ENCODE peak calls at places on chromosomes 7 and 10, in five cellular contexts. B is fibroblast of villous mesenchyme, W is fibroblast of lung, F is upper lobe of right lung, R is tibial artery. C is an unnamed sample.

GRCh38 chr7:135291809-135292253 is 58.2 kb downstream of the STRA8 start:
- DNase-seq in B (no peak), W (peak; percentile 91), F (no peak), R (no peak), C (no peak)

GRCh38 chr7:73918926-73919693 is 58.2 kb downstream of the TMEM270 start:
- DNase-seq in B (no peak), W (no peak), F (no peak), R (no peak), C (no peak)

GRCh38 chr10:28991326-28991725 is 297.5 kb upstream of the LYZL1 start:
- DNase-seq in B (peak; percentile 29), W (peak; percentile 95), F (no peak), R (peak; percentile 78), C (peak; percentile 60)

GRCh38 chr7:69643708-69644445 is 45.6 kb downstream of the AUTS2 start:
- DNase-seq in B (no peak), W (peak; percentile 18), F (no peak), R (no peak), C (no peak)

GRCh38 chr10:95289003-95289920 is 1.5 kb downstream of the PDLIM1 start:
- DNase-seq in B (peak; percentile 48), W (no peak), F (no peak), R (no peak), C (no peak)

GRCh38 chr7:37738338-37738737 is 54.8 kb downstream of the GPR141 start:
- DNase-seq in B (no peak), W (no peak), F (no peak), R (no peak), C (no peak)

GRCh38 chr7:55477781-55478374 is 94.4 kb downstream of the VOPP1 start:
- DNase-seq in B (peak; percentile 87), W (peak; percentile 97), F (no peak), R (no peak), C (peak; percentile 91)

GRCh38 chr10:115093286-115093775 is at the start of gene ATRNL1:
- DNase-seq in B (peak; percentile 5), W (peak; percentile 19), F (peak; percentile 65), R (no peak), C (no peak)

GRCh38 chr10:48551796-48552591 is 52.9 kb downstream of the ARHGAP22 start:
- DNase-seq in B (peak; percentile 65), W (peak; percentile 34), F (no peak), R (no peak), C (no peak)

GRCh38 chr10:117197189-117197588 is at the start of gene KCNK18:
- DNase-seq in B (no peak), W (no peak), F (no peak), R (no peak), C (no peak)

GRCh38 chr7:98211221-98211675 is at the start of gene BHLHA15:
- DNase-seq in B (no peak), W (no peak), F (peak; percentile 83), R (peak; percentile 58), C (no peak)

GRCh38 chr10:16933799-16934198 is 116.6 kb upstream of the RSU1 start:
- DNase-seq in B (peak; percentile 7), W (no peak), F (no peak), R (no peak), C (no peak)

GRCh38 chr10:132107211-132107946 is 41.6 kb downstream of the JAKMIP3 start:
- DNase-seq in B (no peak), W (no peak), F (no peak), R (peak; percentile 48), C (no peak)

GRCh38 chr10:26566525-26567348 is 128.6 kb downstream of the APBB1IP start:
- DNase-seq in B (no peak), W (no peak), F (no peak), R (no peak), C (no peak)

GRCh38 chr7:51314041-51314440 is 2.6 kb downstream of the COBL start:
- DNase-seq in B (no peak), W (no peak), F (no peak), R (no peak), C (no peak)

GRCh38 chr10:59299933-59300332 is 62.4 kb downstream of the FAM13C start:
- DNase-seq in B (no peak), W (no peak), F (no peak), R (no peak), C (no peak)

GRCh38 chr10:43930243-43930642 is 281.6 kb upstream of the ZNF32 start:
- DNase-seq in B (no peak), W (no peak), F (peak; percentile 26), R (no peak), C (no peak)

GRCh38 chr7:80150621-80151273 is 16.1 kb downstream of the GNAI1 start:
- DNase-seq in B (peak; percentile 82), W (peak; percentile 80), F (no peak), R (no peak), C (no peak)

GRCh38 chr7:38369816-38370493 is 96.5 kb upstream of the TARP start:
- DNase-seq in B (peak; percentile 85), W (peak; percentile 40), F (peak; percentile 94), R (peak; percentile 86), C (no peak)

GRCh38 chr7:114959931-114960330 is 38.0 kb downstream of the MDFIC start:
- DNase-seq in B (no peak), W (peak; percentile 58), F (no peak), R (no peak), C (no peak)

GRCh38 chr7:8260871-8261707 is 878 bp downstream of the ICA1 start:
- DNase-seq in B (no peak), W (peak; percentile 4), F (peak; percentile 82), R (peak; percentile 64), C (no peak)

GRCh38 chr10:89785095-89785494 is 83.7 kb downstream of the KIF20B start:
- DNase-seq in B (no peak), W (no peak), F (no peak), R (no peak), C (no peak)

GRCh38 chr7:40330408-40330807 is 195.6 kb downstream of the SUGCT start:
- DNase-seq in B (no peak), W (no peak), F (no peak), R (no peak), C (no peak)

GRCh38 chr10:6119423-6119822 is 30.6 kb downstream of the RBM17 start:
- DNase-seq in B (no peak), W (peak; percentile 17), F (no peak), R (no peak), C (no peak)

GRCh38 chr10:92149261-92149660 is 141.6 kb downstream of the CPEB3 start:
- DNase-seq in B (no peak), W (no peak), F (no peak), R (no peak), C (peak; percentile 19)

GRCh38 chr7:117227091-117227490 is 95.8 kb downstream of the WNT2 start:
- DNase-seq in B (peak; percentile 84), W (peak; percentile 65), F (no peak), R (no peak), C (no peak)

GRCh38 chr7:26593405-26593804 is 271.0 kb downstream of the SKAP2 start:
- DNase-seq in B (no peak), W (no peak), F (no peak), R (no peak), C (no peak)

GRCh38 chr10:13099666-13100348 is at the start of gene OPTN:
- DNase-seq in B (peak; percentile 87), W (peak; percentile 77), F (peak; percentile 86), R (peak; percentile 92), C (no peak)

GRCh38 chr7:105448181-105448580 is 59.5 kb upstream of the SRPK2 start:
- DNase-seq in B (no peak), W (no peak), F (no peak), R (no peak), C (no peak)

GRCh38 chr10:36446873-36447272 is 678.5 kb upstream of the ANKRD30A start:
- DNase-seq in B (no peak), W (no peak), F (no peak), R (peak; percentile 64), C (no peak)

GRCh38 chr7:121397832-121398231 is 1.7 kb upstream of the FAM3C start:
- DNase-seq in B (no peak), W (no peak), F (no peak), R (no peak), C (no peak)

GRCh38 chr10:13527864-13528137 is 1.0 kb downstream of the BEND7 start:
- DNase-seq in B (no peak), W (no peak), F (no peak), R (no peak), C (no peak)

GRCh38 chr10:3067045-3067858 is at the start of gene PFKP:
- DNase-seq in B (no peak), W (peak; percentile 23), F (no peak), R (peak; percentile 82), C (no peak)

GRCh38 chr10:79947083-79947415 is 1.9 kb downstream of the SFTPD start:
- DNase-seq in B (no peak), W (no peak), F (no peak), R (no peak), C (no peak)

GRCh38 chr10:60848126-60848525 is 69.8 kb downstream of the CDK1 start:
- DNase-seq in B (peak; percentile 67), W (peak; percentile 38), F (no peak), R (no peak), C (peak; percentile 41)
- TF ChIP-seq CTCF in B (peak; percentile 9), W (no peak), F (peak; percentile 9), R (no peak), C (peak; percentile 35)

DNA sequence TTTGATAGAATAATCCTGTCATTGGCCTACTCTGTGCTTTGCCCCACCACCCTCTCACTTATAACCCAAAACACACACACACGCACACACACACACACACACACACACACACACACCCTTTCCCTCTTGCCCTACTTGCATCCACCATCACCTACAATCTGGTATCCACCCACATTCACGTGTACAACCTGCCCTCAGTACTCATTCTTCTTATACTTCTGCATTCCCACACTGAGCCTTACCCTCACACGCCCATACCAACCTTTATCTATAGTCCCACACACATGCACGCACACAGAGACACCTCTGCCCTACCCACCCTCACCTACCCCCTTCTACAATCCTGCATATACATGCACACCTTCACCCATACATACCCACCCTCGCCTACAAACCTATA is 10.8 kb upstream of the SRI start:
- DNase-seq in B (no peak), W (no peak), F (no peak), R (no peak), C (no peak)
- H3K4me3 ChIP-seq in B (no peak overlapping the region), W (no peak overlapping the region), F (no peak overlapping the region), R (no peak overlapping the region), C (no peak overlapping the region)

DNA sequence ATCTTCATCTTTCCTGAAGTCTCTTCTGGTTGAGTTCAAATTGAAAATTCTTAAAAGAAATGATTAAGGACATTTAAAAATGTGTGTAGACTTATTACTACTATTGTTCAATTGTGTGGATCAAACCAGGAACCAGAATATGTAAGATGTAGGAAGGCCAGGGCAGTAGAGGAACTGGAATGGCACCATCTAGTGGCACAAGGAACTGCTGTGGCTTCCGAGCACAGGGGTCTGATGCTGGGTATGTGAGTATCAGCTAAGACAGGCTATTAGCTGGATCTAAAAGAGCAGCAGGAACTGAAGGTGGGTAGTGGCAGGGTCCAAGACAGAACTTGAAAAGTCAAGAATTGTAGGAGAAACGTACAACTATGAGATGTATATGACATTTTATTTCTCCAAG is 247.3 kb downstream of the SEMA3A start:
- DNase-seq in B (no peak), W (no peak), F (no peak), R (no peak), C (no peak)
- TF ChIP-seq CTCF in B (peak; percentile 59), W (peak; percentile 48), F (peak; percentile 40), R (no peak), C (peak; percentile 33)

DNA sequence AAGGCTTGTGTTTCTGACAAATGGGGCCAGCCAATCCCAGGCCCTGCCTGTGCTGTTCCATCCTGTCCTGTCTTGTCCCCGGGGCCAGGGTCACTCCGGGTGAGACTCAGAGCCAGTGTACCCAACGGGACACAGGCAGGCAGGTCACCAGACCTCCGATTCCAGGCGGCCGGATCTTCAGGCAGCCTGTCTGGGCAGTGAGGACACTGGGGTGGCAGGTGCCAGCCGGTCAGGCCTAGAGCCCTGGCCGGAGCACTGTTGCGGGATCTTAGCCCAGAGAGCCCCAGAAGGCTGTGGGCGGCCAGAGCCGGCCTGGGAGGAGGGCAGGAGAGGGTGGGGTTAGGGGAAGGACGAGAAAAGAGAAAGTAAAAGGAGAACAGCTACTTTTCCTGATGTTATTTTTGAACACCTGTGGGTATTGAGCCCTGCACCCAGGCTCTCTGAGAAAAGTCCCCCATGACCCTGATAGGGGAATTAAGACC is 134.3 kb upstream of the TNRC18 start:
- DNase-seq in B (peak; percentile 64), W (no peak), F (peak; percentile 89), R (peak; percentile 94), C (no peak)
- H3K4me3 ChIP-seq in B (peak overlapping the region; percentile 9), W (no peak overlapping the region), F (peak overlapping the region; percentile 30), R (peak overlapping the region; percentile 70), C (no peak overlapping the region)

C was measured in BJ.